ENCODE peak calls at places on chromosomes 6 and 20, in four cellular contexts. A is IMR-90, Q is mammary epithelial cell, K is neural progenitor cell. C is an unnamed sample. For H3K36me3, the result is how much of the 10 kb centered on the place peaks cover.

GRCh38 chr20:4985658-4986057 is 15.7 kb downstream of the SLC23A2 start:
- DNase-seq in A (peak), Q (no peak), K (no peak), C (peak)

GRCh38 chr6:69843189-69843588 is 23.2 kb upstream of the COL19A1 start:
- DNase-seq in A (no peak), Q (no peak), K (no peak), C (no peak)

GRCh38 chr6:11584264-11584663 is 46.7 kb downstream of the TMEM170B start:
- DNase-seq in A (peak), Q (no peak), K (no peak), C (no peak)

GRCh38 chr6:5534643-5535042 is 273.3 kb downstream of the FARS2 start:
- DNase-seq in A (no peak), Q (no peak), K (no peak), C (no peak)

GRCh38 chr6:113450061-113450465 is 407.1 kb upstream of the MARCKS start:
- DNase-seq in A (peak), Q (no peak), K (no peak), C (peak)

GRCh38 chr20:50528804-50529351 is 18.7 kb downstream of the PTPN1 start:
- DNase-seq in A (peak), Q (no peak), K (no peak), C (peak)

GRCh38 chr6:105066836-105067235 is 109.9 kb downstream of the LIN28B start:
- DNase-seq in A (no peak), Q (no peak), K (no peak), C (no peak)

GRCh38 chr6:144219056-144219685 is 66.0 kb upstream of the UTRN start:
- DNase-seq in A (peak), Q (peak), K (peak), C (peak)

GRCh38 chr20:51380401-51381385 is 161.8 kb downstream of the NFATC2 start:
- DNase-seq in A (no peak), Q (no peak), K (no peak), C (no peak)

GRCh38 chr6:165611294-165611693 is 51.7 kb downstream of the PDE10A start:
- DNase-seq in A (no peak), Q (no peak), K (no peak), C (no peak)

GRCh38 chr6:126143650-126144260 is 157.4 kb downstream of the TRMT11 start:
- DNase-seq in A (no peak), Q (no peak), K (peak), C (no peak)

GRCh38 chr20:22998476-22998875 is 36.6 kb upstream of the SSTR4 start:
- DNase-seq in A (no peak), Q (no peak), K (no peak), C (no peak)

GRCh38 chr6:121437861-121438651 is 2.6 kb downstream of the GJA1 start:
- DNase-seq in A (peak), Q (peak), K (peak), C (peak)

GRCh38 chr6:27130668-27131428 is 116.7 kb upstream of the PRSS16 start:
- DNase-seq in A (no peak), Q (peak), K (no peak), C (peak)

GRCh38 chr6:159085396-159085895 is 40.7 kb upstream of the TAGAP start:
- DNase-seq in A (no peak), Q (peak), K (no peak), C (no peak)

GRCh38 chr20:8372819-8373218 is 240.8 kb downstream of the PLCB1 start:
- DNase-seq in A (no peak), Q (no peak), K (no peak), C (no peak)

GRCh38 chr6:106556368-106556960 is 72.8 kb downstream of the RTN4IP1 start:
- DNase-seq in A (peak), Q (no peak), K (no peak), C (peak)

GRCh38 chr6:112014483-112014882 is 39.4 kb upstream of the CCN6 start:
- DNase-seq in A (peak), Q (peak), K (no peak), C (peak)

GRCh38 chr6:31882344-31882743 is 3.5 kb upstream of the SLC44A4 start:
- DNase-seq in A (peak), Q (no peak), K (no peak), C (peak)

GRCh38 chr20:8385247-8385646 is 253.2 kb downstream of the PLCB1 start:
- DNase-seq in A (peak), Q (no peak), K (peak), C (peak)

GRCh38 chr6:69162811-69163210 is 527.7 kb downstream of the ADGRB3 start:
- DNase-seq in A (no peak), Q (no peak), K (peak), C (no peak)

GRCh38 chr20:35734777-35735649 is 7.0 kb downstream of the RBM39 start:
- DNase-seq in A (no peak), Q (no peak), K (no peak), C (no peak)

GRCh38 chr20:57006411-57007170 is 259.9 kb downstream of the BMP7 start:
- DNase-seq in A (no peak), Q (peak), K (peak), C (peak)

GRCh38 chr20:14820771-14821170 is 483.4 kb upstream of the FLRT3 start:
- DNase-seq in A (no peak), Q (peak), K (peak), C (no peak)

GRCh38 chr6:45984347-45984746 is 31.3 kb downstream of the CLIC5 start:
- DNase-seq in A (no peak), Q (no peak), K (no peak), C (no peak)

GRCh38 chr20:60921021-60921622 is 330.9 kb upstream of the CDH4 start:
- DNase-seq in A (peak), Q (peak), K (peak), C (no peak)

GRCh38 chr6:166282394-166283032 is 25.7 kb downstream of the PRR18 start:
- DNase-seq in A (no peak), Q (no peak), K (no peak), C (no peak)

GRCh38 chr6:37862992-37863391 is 43.5 kb downstream of the ZFAND3 start:
- DNase-seq in A (peak), Q (peak), K (no peak), C (peak)

GRCh38 chr20:62821726-62822210 is 4.9 kb downstream of the COL9A3 start:
- DNase-seq in A (no peak), Q (no peak), K (no peak), C (no peak)

GRCh38 chr20:62823688-62824475 is 7.0 kb downstream of the COL9A3 start:
- DNase-seq in A (no peak), Q (no peak), K (peak), C (no peak)

GRCh38 chr20:62822788-62823651 is 6.2 kb downstream of the COL9A3 start:
- DNase-seq in A (peak), Q (no peak), K (peak), C (peak)

GRCh38 chr20:62820962-62821725 is 4.3 kb downstream of the COL9A3 start:
- DNase-seq in A (no peak), Q (no peak), K (no peak), C (no peak)

GRCh38 chr20:62822239-62822787 is 5.5 kb downstream of the COL9A3 start:
- DNase-seq in A (no peak), Q (no peak), K (no peak), C (no peak)
- H3K4me2 ChIP-seq in A (no peak), Q (no peak), K (no peak), C (no peak)

GRCh38 chr6:169175360-169175887 is 78.2 kb downstream of the THBS2 start:
- DNase-seq in A (no peak), Q (no peak), K (no peak), C (no peak)
- H3K36me3 ChIP-seq in A (under half), Q (under half), K (under half), C (under half)

GRCh38 chr6:141361559-141361958 is 771.2 kb upstream of the GJE1 start:
- DNase-seq in A (no peak), Q (no peak), K (no peak), C (no peak)
- H2AFZ ChIP-seq in A (no peak), Q (no peak), K (no peak), C (peak)

DNA sequence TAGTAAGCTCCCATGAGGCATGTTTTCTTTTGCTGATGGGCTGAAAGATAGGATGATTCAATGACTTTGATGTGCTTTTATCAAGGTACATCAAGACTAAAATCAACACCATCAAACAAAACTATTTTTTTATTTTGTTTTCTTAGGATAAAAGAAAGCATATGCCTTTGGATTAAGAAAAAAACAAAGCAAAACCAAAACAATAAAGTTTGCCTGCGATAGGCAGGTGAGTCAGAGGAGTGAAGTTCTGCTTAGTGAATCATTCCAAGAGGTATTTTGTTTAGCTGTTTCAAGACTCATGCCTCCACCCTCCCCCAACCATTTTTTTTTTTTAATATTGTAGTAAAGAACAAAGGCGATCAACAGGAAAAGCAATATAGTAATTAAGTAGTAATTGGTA is 482.6 kb upstream of the MANEA start:
- DNase-seq in A (peak), Q (peak), K (no peak), C (peak)
- H3K4me2 ChIP-seq in A (peak), Q (peak), K (no peak), C (peak)

GRCh38 chr6:100763617-100764016 is 117.5 kb downstream of the ASCC3 start:
- DNase-seq in A (no peak), Q (no peak), K (no peak), C (no peak)
- H3K36me3 ChIP-seq in A (under half), Q (under half), K (under half), C (under half)

GRCh38 chr6:55977959-55978358 is 102.6 kb upstream of the BMP5 start:
- DNase-seq in A (no peak), Q (no peak), K (no peak), C (no peak)
- H2AFZ ChIP-seq in A (no peak), Q (no peak), K (no peak), C (no peak)

DNA sequence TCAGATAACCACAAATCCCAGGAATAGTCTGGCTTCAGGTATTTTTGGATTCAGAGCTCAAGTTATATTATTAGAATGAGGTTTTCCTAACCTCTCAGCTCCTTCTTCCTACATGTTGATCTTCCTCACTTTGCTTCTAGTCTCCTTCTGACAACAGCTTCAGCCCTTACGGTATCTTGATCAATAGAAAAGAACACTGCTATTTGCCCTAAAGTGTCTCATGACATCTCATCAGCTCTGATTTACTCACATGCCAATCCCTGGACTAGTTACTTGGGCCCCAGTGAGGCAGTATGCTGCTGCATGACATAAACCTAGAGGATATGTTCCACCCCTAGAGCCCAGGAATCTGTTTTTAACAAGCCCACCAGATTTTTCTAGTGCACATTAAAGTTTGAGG is 110.3 kb downstream of the UNC5CL start:
- DNase-seq in A (no peak), Q (no peak), K (no peak), C (no peak)
- H3K4me2 ChIP-seq in A (no peak), Q (no peak), K (no peak), C (no peak)

C was measured in GM23248.